ENCODE peak calls at places on chromosomes 13 and 19, in six cellular contexts. One of them, this sample, is unnamed.
A peak's percentile ranks its signal among the peaks of the same experiment; 100 is the strongest.

GRCh38 chr13:59879281-59879680 is 284.4 kb downstream of the DIAPH3 start:
- DNase-seq in nucleus accumbens: no peak
- DNase-seq in activated CD4-positive, alpha-beta T cell treated with anti-CD3 and anti-CD28 coated beads, Interleukin-2, amount 50 U/mL, for 1 hour: no peak
- DNase-seq in hepatocyte: no peak
- DNase-seq in stimulated activated CD4-positive, alpha-beta T cell treated with anti-CD3 and anti-CD28 coated beads, TNF-alpha, amount 100 ng/mL, for 48 hours: no peak
- DNase-seq in cardiac fibroblast: no peak
- DNase-seq in this sample: no peak

GRCh38 chr13:110944121-110944967 is 29.5 kb upstream of the ANKRD10 start:
- DNase-seq in cardiac fibroblast: peak; percentile 70
- DNase-seq in stimulated activated CD4-positive, alpha-beta T cell treated with anti-CD3 and anti-CD28 coated beads, TNF-alpha, amount 100 ng/mL, for 48 hours: no peak
- DNase-seq in hepatocyte: peak; percentile 72
- DNase-seq in activated CD4-positive, alpha-beta T cell treated with anti-CD3 and anti-CD28 coated beads, Interleukin-2, amount 50 U/mL, for 1 hour: peak; percentile 6
- DNase-seq in nucleus accumbens: no peak
- DNase-seq in this sample: no peak

GRCh38 chr19:35797663-35798062 is 15.0 kb downstream of the PRODH2 start:
- DNase-seq in hepatocyte: no peak
- DNase-seq in nucleus accumbens: no peak
- DNase-seq in stimulated activated CD4-positive, alpha-beta T cell treated with anti-CD3 and anti-CD28 coated beads, TNF-alpha, amount 100 ng/mL, for 48 hours: no peak
- DNase-seq in activated CD4-positive, alpha-beta T cell treated with anti-CD3 and anti-CD28 coated beads, Interleukin-2, amount 50 U/mL, for 1 hour: no peak
- DNase-seq in cardiac fibroblast: no peak
- DNase-seq in this sample: peak; percentile 23

GRCh38 chr19:18339703-18340102 is 695 bp upstream of the PGPEP1 start:
- DNase-seq in hepatocyte: no peak
- DNase-seq in activated CD4-positive, alpha-beta T cell treated with anti-CD3 and anti-CD28 coated beads, Interleukin-2, amount 50 U/mL, for 1 hour: no peak
- DNase-seq in nucleus accumbens: no peak
- DNase-seq in stimulated activated CD4-positive, alpha-beta T cell treated with anti-CD3 and anti-CD28 coated beads, TNF-alpha, amount 100 ng/mL, for 48 hours: no peak
- DNase-seq in cardiac fibroblast: peak; percentile 26
- DNase-seq in this sample: no peak

GRCh38 chr13:99985243-99985874 is 3.8 kb downstream of the ZIC2 start:
- DNase-seq in hepatocyte: peak; percentile 22
- DNase-seq in stimulated activated CD4-positive, alpha-beta T cell treated with anti-CD3 and anti-CD28 coated beads, TNF-alpha, amount 100 ng/mL, for 48 hours: no peak
- DNase-seq in nucleus accumbens: no peak
- DNase-seq in activated CD4-positive, alpha-beta T cell treated with anti-CD3 and anti-CD28 coated beads, Interleukin-2, amount 50 U/mL, for 1 hour: no peak
- DNase-seq in cardiac fibroblast: no peak
- DNase-seq in this sample: no peak

GRCh38 chr19:2208975-2209374 is 27.2 kb downstream of the PLEKHJ1 start:
- DNase-seq in stimulated activated CD4-positive, alpha-beta T cell treated with anti-CD3 and anti-CD28 coated beads, TNF-alpha, amount 100 ng/mL, for 48 hours: no peak
- DNase-seq in hepatocyte: no peak
- DNase-seq in nucleus accumbens: no peak
- DNase-seq in cardiac fibroblast: no peak
- DNase-seq in activated CD4-positive, alpha-beta T cell treated with anti-CD3 and anti-CD28 coated beads, Interleukin-2, amount 50 U/mL, for 1 hour: no peak
- DNase-seq in this sample: no peak

GRCh38 chr13:96636310-96636709 is 358.0 kb downstream of the OXGR1 start:
- DNase-seq in activated CD4-positive, alpha-beta T cell treated with anti-CD3 and anti-CD28 coated beads, Interleukin-2, amount 50 U/mL, for 1 hour: no peak
- DNase-seq in hepatocyte: no peak
- DNase-seq in nucleus accumbens: no peak
- DNase-seq in cardiac fibroblast: peak; percentile 50
- DNase-seq in stimulated activated CD4-positive, alpha-beta T cell treated with anti-CD3 and anti-CD28 coated beads, TNF-alpha, amount 100 ng/mL, for 48 hours: no peak
- DNase-seq in this sample: no peak

GRCh38 chr13:77701305-77701704 is 3.8 kb downstream of the SLAIN1 start:
- DNase-seq in activated CD4-positive, alpha-beta T cell treated with anti-CD3 and anti-CD28 coated beads, Interleukin-2, amount 50 U/mL, for 1 hour: no peak
- DNase-seq in cardiac fibroblast: no peak
- DNase-seq in nucleus accumbens: no peak
- DNase-seq in stimulated activated CD4-positive, alpha-beta T cell treated with anti-CD3 and anti-CD28 coated beads, TNF-alpha, amount 100 ng/mL, for 48 hours: no peak
- DNase-seq in hepatocyte: no peak
- DNase-seq in this sample: no peak

GRCh38 chr13:98981596-98982195 is 3.8 kb upstream of the DOCK9 start:
- DNase-seq in cardiac fibroblast: no peak
- DNase-seq in hepatocyte: no peak
- DNase-seq in nucleus accumbens: no peak
- DNase-seq in activated CD4-positive, alpha-beta T cell treated with anti-CD3 and anti-CD28 coated beads, Interleukin-2, amount 50 U/mL, for 1 hour: no peak
- DNase-seq in stimulated activated CD4-positive, alpha-beta T cell treated with anti-CD3 and anti-CD28 coated beads, TNF-alpha, amount 100 ng/mL, for 48 hours: no peak
- DNase-seq in this sample: no peak

GRCh38 chr13:89432997-89433396 is 1761.8 kb downstream of the SLITRK5 start:
- DNase-seq in stimulated activated CD4-positive, alpha-beta T cell treated with anti-CD3 and anti-CD28 coated beads, TNF-alpha, amount 100 ng/mL, for 48 hours: no peak
- DNase-seq in hepatocyte: no peak
- DNase-seq in nucleus accumbens: no peak
- DNase-seq in cardiac fibroblast: no peak
- DNase-seq in activated CD4-positive, alpha-beta T cell treated with anti-CD3 and anti-CD28 coated beads, Interleukin-2, amount 50 U/mL, for 1 hour: no peak
- DNase-seq in this sample: no peak

GRCh38 chr19:19643158-19644053 is at the start of gene GMIP:
- DNase-seq in stimulated activated CD4-positive, alpha-beta T cell treated with anti-CD3 and anti-CD28 coated beads, TNF-alpha, amount 100 ng/mL, for 48 hours: peak; percentile 72
- DNase-seq in nucleus accumbens: peak; percentile 46
- DNase-seq in activated CD4-positive, alpha-beta T cell treated with anti-CD3 and anti-CD28 coated beads, Interleukin-2, amount 50 U/mL, for 1 hour: peak; percentile 89
- DNase-seq in cardiac fibroblast: peak; percentile 47
- DNase-seq in hepatocyte: peak; percentile 85
- DNase-seq in this sample: peak; percentile 59

GRCh38 chr19:49851456-49852259 is 699 bp downstream of the PTOV1 start:
- DNase-seq in activated CD4-positive, alpha-beta T cell treated with anti-CD3 and anti-CD28 coated beads, Interleukin-2, amount 50 U/mL, for 1 hour: peak; percentile 32
- DNase-seq in cardiac fibroblast: no peak
- DNase-seq in hepatocyte: peak; percentile 53
- DNase-seq in nucleus accumbens: no peak
- DNase-seq in stimulated activated CD4-positive, alpha-beta T cell treated with anti-CD3 and anti-CD28 coated beads, TNF-alpha, amount 100 ng/mL, for 48 hours: no peak
- DNase-seq in this sample: no peak

GRCh38 chr19:8143041-8143440 is 6.4 kb downstream of the FBN3 start:
- DNase-seq in hepatocyte: no peak
- DNase-seq in activated CD4-positive, alpha-beta T cell treated with anti-CD3 and anti-CD28 coated beads, Interleukin-2, amount 50 U/mL, for 1 hour: no peak
- DNase-seq in nucleus accumbens: no peak
- DNase-seq in cardiac fibroblast: no peak
- DNase-seq in stimulated activated CD4-positive, alpha-beta T cell treated with anti-CD3 and anti-CD28 coated beads, TNF-alpha, amount 100 ng/mL, for 48 hours: no peak
- DNase-seq in this sample: no peak

GRCh38 chr13:40271511-40271910 is 394.9 kb downstream of the FOXO1 start:
- DNase-seq in stimulated activated CD4-positive, alpha-beta T cell treated with anti-CD3 and anti-CD28 coated beads, TNF-alpha, amount 100 ng/mL, for 48 hours: no peak
- DNase-seq in hepatocyte: no peak
- DNase-seq in nucleus accumbens: no peak
- DNase-seq in cardiac fibroblast: no peak
- DNase-seq in activated CD4-positive, alpha-beta T cell treated with anti-CD3 and anti-CD28 coated beads, Interleukin-2, amount 50 U/mL, for 1 hour: no peak
- DNase-seq in this sample: no peak

GRCh38 chr13:36151591-36151990 is 20.4 kb upstream of the DCLK1 start:
- DNase-seq in stimulated activated CD4-positive, alpha-beta T cell treated with anti-CD3 and anti-CD28 coated beads, TNF-alpha, amount 100 ng/mL, for 48 hours: no peak
- DNase-seq in hepatocyte: no peak
- DNase-seq in activated CD4-positive, alpha-beta T cell treated with anti-CD3 and anti-CD28 coated beads, Interleukin-2, amount 50 U/mL, for 1 hour: no peak
- DNase-seq in nucleus accumbens: no peak
- DNase-seq in cardiac fibroblast: no peak
- DNase-seq in this sample: no peak

GRCh38 chr13:46314587-46314986 is 72.5 kb downstream of the RUBCNL start:
- DNase-seq in activated CD4-positive, alpha-beta T cell treated with anti-CD3 and anti-CD28 coated beads, Interleukin-2, amount 50 U/mL, for 1 hour: no peak
- DNase-seq in nucleus accumbens: no peak
- DNase-seq in cardiac fibroblast: no peak
- DNase-seq in stimulated activated CD4-positive, alpha-beta T cell treated with anti-CD3 and anti-CD28 coated beads, TNF-alpha, amount 100 ng/mL, for 48 hours: no peak
- DNase-seq in hepatocyte: no peak
- DNase-seq in this sample: no peak

GRCh38 chr13:51380269-51380668 is 40.8 kb downstream of the SERPINE3 start:
- DNase-seq in hepatocyte: no peak
- DNase-seq in nucleus accumbens: no peak
- DNase-seq in cardiac fibroblast: peak; percentile 59
- DNase-seq in activated CD4-positive, alpha-beta T cell treated with anti-CD3 and anti-CD28 coated beads, Interleukin-2, amount 50 U/mL, for 1 hour: no peak
- DNase-seq in stimulated activated CD4-positive, alpha-beta T cell treated with anti-CD3 and anti-CD28 coated beads, TNF-alpha, amount 100 ng/mL, for 48 hours: no peak
- DNase-seq in this sample: no peak

GRCh38 chr19:16496613-16496983 is 404 bp downstream of the C19orf44 start:
- DNase-seq in stimulated activated CD4-positive, alpha-beta T cell treated with anti-CD3 and anti-CD28 coated beads, TNF-alpha, amount 100 ng/mL, for 48 hours: no peak
- DNase-seq in activated CD4-positive, alpha-beta T cell treated with anti-CD3 and anti-CD28 coated beads, Interleukin-2, amount 50 U/mL, for 1 hour: no peak
- DNase-seq in cardiac fibroblast: peak; percentile 75
- DNase-seq in hepatocyte: no peak
- DNase-seq in nucleus accumbens: no peak
- DNase-seq in this sample: no peak

GRCh38 chr19:17052439-17052838 is 22.8 kb downstream of the HAUS8 start:
- DNase-seq in hepatocyte: peak; percentile 68
- DNase-seq in stimulated activated CD4-positive, alpha-beta T cell treated with anti-CD3 and anti-CD28 coated beads, TNF-alpha, amount 100 ng/mL, for 48 hours: no peak
- DNase-seq in nucleus accumbens: peak; percentile 20
- DNase-seq in activated CD4-positive, alpha-beta T cell treated with anti-CD3 and anti-CD28 coated beads, Interleukin-2, amount 50 U/mL, for 1 hour: peak; percentile 31
- DNase-seq in cardiac fibroblast: peak; percentile 72
- DNase-seq in this sample: peak; percentile 28

GRCh38 chr19:38455031-38455430 is 21.5 kb downstream of the RYR1 start:
- DNase-seq in cardiac fibroblast: peak; percentile 15
- DNase-seq in nucleus accumbens: no peak
- DNase-seq in hepatocyte: peak; percentile 52
- DNase-seq in stimulated activated CD4-positive, alpha-beta T cell treated with anti-CD3 and anti-CD28 coated beads, TNF-alpha, amount 100 ng/mL, for 48 hours: no peak
- DNase-seq in activated CD4-positive, alpha-beta T cell treated with anti-CD3 and anti-CD28 coated beads, Interleukin-2, amount 50 U/mL, for 1 hour: no peak
- DNase-seq in this sample: no peak

GRCh38 chr19:35153701-35154534 is 617 bp upstream of the FXYD5 start:
- DNase-seq in cardiac fibroblast: no peak
- DNase-seq in hepatocyte: peak; percentile 67
- DNase-seq in activated CD4-positive, alpha-beta T cell treated with anti-CD3 and anti-CD28 coated beads, Interleukin-2, amount 50 U/mL, for 1 hour: peak; percentile 78
- DNase-seq in stimulated activated CD4-positive, alpha-beta T cell treated with anti-CD3 and anti-CD28 coated beads, TNF-alpha, amount 100 ng/mL, for 48 hours: peak; percentile 64
- DNase-seq in nucleus accumbens: no peak
- DNase-seq in this sample: no peak

GRCh38 chr19:46181386-46181774 is 33.3 kb downstream of the IGFL2 start:
- DNase-seq in hepatocyte: no peak
- DNase-seq in activated CD4-positive, alpha-beta T cell treated with anti-CD3 and anti-CD28 coated beads, Interleukin-2, amount 50 U/mL, for 1 hour: no peak
- DNase-seq in cardiac fibroblast: peak; percentile 78
- DNase-seq in stimulated activated CD4-positive, alpha-beta T cell treated with anti-CD3 and anti-CD28 coated beads, TNF-alpha, amount 100 ng/mL, for 48 hours: no peak
- DNase-seq in nucleus accumbens: no peak
- DNase-seq in this sample: no peak

GRCh38 chr13:88643233-88643632 is 972.1 kb downstream of the SLITRK5 start:
- DNase-seq in cardiac fibroblast: no peak
- DNase-seq in stimulated activated CD4-positive, alpha-beta T cell treated with anti-CD3 and anti-CD28 coated beads, TNF-alpha, amount 100 ng/mL, for 48 hours: no peak
- DNase-seq in activated CD4-positive, alpha-beta T cell treated with anti-CD3 and anti-CD28 coated beads, Interleukin-2, amount 50 U/mL, for 1 hour: no peak
- DNase-seq in hepatocyte: no peak
- DNase-seq in nucleus accumbens: no peak
- DNase-seq in this sample: no peak